ENCODE peak calls at places on chromosomes 13 and 19, in seven cellular contexts. D is neural progenitor cell, V is right lobe of liver, W is cardiac muscle cell, X is mammary epithelial cell, A is tibial nerve, U is RWPE2. N is an unnamed sample. For H3K4me1, the result is how much of the 10 kb centered on the place peaks cover.

GRCh38 chr19:48629599-48630288 is 7.4 kb downstream of the DBP start:
- DNase-seq in U (no peak), X (no peak), V (peak), A (no peak), D (peak), W (peak), N (no peak)

GRCh38 chr19:31253816-31254551 is 95.3 kb downstream of the TSHZ3 start:
- DNase-seq in X (peak), U (peak), A (no peak), D (no peak), V (no peak), W (no peak), N (no peak)

GRCh38 chr19:14410054-14410774 is 8.9 kb downstream of the DDX39A start:
- DNase-seq in X (no peak), D (no peak), V (no peak), U (no peak), A (no peak), W (no peak), N (no peak)

GRCh38 chr19:4582980-4583842 is 23.7 kb upstream of the SEMA6B start:
- DNase-seq in W (no peak), X (peak), D (no peak), A (no peak), U (no peak), V (no peak), N (no peak)

GRCh38 chr13:87677334-87678234 is 6.4 kb downstream of the SLITRK5 start:
- DNase-seq in D (peak), X (no peak), W (peak), A (no peak), U (no peak), V (peak), N (peak)

GRCh38 chr19:6161271-6161850 is 25.9 kb downstream of the ACSBG2 start:
- DNase-seq in X (peak), W (no peak), V (no peak), U (peak), A (no peak), D (peak), N (no peak)

GRCh38 chr19:35908977-35909683 is 1.0 kb upstream of the TYROBP start:
- DNase-seq in W (no peak), V (peak), X (no peak), D (no peak), A (peak), U (no peak), N (peak)

GRCh38 chr19:33797821-33798633 is 1.4 kb downstream of the KCTD15 start:
- DNase-seq in W (peak), X (peak), D (peak), A (no peak), U (no peak), V (peak), N (peak)

GRCh38 chr19:29255006-29255405 is 42.1 kb upstream of the UQCRFS1 start:
- DNase-seq in V (no peak), D (no peak), X (no peak), W (no peak), A (no peak), U (no peak), N (no peak)

GRCh38 chr13:26038931-26039475 is 12.8 kb downstream of the SHISA2 start:
- DNase-seq in D (no peak), X (no peak), V (no peak), W (no peak), A (no peak), U (no peak), N (no peak)

GRCh38 chr19:7655581-7655980 is 13.3 kb upstream of the RETN start:
- DNase-seq in U (no peak), W (no peak), X (no peak), A (no peak), D (no peak), V (no peak), N (no peak)

GRCh38 chr13:25037057-25037813 is 58.7 kb upstream of the PABPC3 start:
- DNase-seq in W (peak), X (peak), D (peak), A (no peak), V (peak), U (no peak), N (peak)

GRCh38 chr13:45119469-45119989 is 781 bp upstream of the GTF2F2 start:
- DNase-seq in V (no peak), D (peak), A (no peak), U (no peak), W (no peak), X (peak), N (no peak)

GRCh38 chr13:113840541-113841354 is 23.1 kb downstream of the GAS6 start:
- DNase-seq in D (no peak), U (no peak), X (no peak), V (no peak), A (no peak), W (no peak), N (no peak)

GRCh38 chr13:113841355-113841653 is 22.6 kb downstream of the GAS6 start:
- DNase-seq in W (no peak), X (no peak), U (no peak), A (no peak), D (no peak), V (no peak), N (no peak)

GRCh38 chr13:113843063-113843654 is 20.7 kb downstream of the GAS6 start:
- DNase-seq in V (no peak), A (no peak), D (no peak), X (no peak), W (no peak), U (peak), N (no peak)

GRCh38 chr13:113843864-113844556 is 19.9 kb downstream of the GAS6 start:
- DNase-seq in D (no peak), U (peak), W (no peak), A (no peak), X (no peak), V (no peak), N (peak)

DNA sequence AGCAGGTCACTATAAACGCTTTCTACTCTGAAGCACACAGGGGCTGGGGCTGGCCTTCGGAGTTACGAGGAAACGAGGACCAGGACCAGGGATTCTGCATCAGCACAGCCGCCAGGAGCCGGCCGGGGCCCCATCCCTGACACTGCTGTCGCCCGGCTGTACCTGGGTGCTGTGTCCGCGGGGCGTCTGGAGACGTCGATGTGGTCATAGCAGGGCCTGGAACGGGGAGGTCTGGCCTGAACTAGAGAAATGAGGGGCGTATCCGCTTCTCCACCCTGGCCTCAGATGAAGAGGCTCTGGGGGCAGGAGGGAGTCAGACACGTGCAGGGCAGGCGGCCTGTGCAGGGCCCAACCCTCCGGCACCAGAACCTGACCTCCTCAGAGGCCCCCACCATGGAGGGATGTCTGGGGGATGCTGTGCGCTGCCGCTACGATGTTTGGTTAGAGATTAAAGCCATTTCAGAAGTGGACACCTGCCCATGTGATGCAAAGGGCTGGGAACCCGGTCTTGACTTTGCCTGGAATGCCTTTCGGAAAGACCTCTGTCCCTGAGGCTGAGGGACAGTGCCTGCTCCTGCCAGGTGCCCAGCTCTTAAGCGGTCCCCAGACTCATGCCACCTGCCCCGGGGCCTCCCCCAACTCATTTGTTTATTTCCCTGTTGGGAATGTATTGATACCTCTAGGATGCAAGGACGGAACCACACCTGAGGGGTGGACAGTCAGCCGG is 21.4 kb downstream of the GAS6 start:
- DNase-seq in X (no peak), V (no peak), A (no peak), D (no peak), W (peak), U (peak), N (no peak)
- H3K4me1 ChIP-seq in X (under half), V (under half), A (under half), D (under half), W (under half), U (under half), N (under half)

GRCh38 chr13:33682020-33682564 is 135.9 kb upstream of the RFC3 start:
- DNase-seq in W (no peak), V (no peak), A (no peak), U (no peak), D (no peak), X (no peak), N (no peak)

GRCh38 chr13:33678084-33678483 is 139.9 kb upstream of the RFC3 start:
- DNase-seq in D (no peak), U (no peak), W (no peak), V (no peak), A (no peak), X (no peak), N (no peak)

GRCh38 chr13:33678906-33679657 is 138.9 kb upstream of the RFC3 start:
- DNase-seq in W (no peak), X (peak), U (no peak), D (no peak), A (peak), V (peak), N (peak)

GRCh38 chr13:33677215-33677614 is 140.7 kb upstream of the RFC3 start:
- DNase-seq in X (no peak), A (no peak), D (no peak), W (no peak), V (no peak), U (no peak), N (no peak)

DNA sequence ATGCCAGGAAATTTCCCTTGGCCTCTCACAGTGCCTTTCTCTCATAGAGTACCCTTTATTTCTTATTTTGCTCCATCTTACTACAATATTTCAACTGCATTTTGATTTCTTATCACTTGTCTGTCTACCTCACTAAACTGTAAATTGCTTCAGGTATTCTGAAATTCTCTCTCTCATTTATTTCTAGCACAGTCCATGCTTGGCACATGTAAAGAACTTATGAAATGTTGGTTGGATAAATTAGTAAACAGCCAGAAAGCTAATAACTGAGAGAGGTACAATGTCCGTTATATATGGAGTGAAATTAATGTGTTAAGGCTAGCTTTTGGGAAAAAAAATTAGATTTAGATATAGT is 138.3 kb upstream of the RFC3 start:
- DNase-seq in X (no peak), A (no peak), W (no peak), U (no peak), D (no peak), V (no peak), N (no peak)
- H3K27ac ChIP-seq in X (peak), A (peak), W (no peak), U (no peak), D (no peak), V (peak), N (peak)

DNA sequence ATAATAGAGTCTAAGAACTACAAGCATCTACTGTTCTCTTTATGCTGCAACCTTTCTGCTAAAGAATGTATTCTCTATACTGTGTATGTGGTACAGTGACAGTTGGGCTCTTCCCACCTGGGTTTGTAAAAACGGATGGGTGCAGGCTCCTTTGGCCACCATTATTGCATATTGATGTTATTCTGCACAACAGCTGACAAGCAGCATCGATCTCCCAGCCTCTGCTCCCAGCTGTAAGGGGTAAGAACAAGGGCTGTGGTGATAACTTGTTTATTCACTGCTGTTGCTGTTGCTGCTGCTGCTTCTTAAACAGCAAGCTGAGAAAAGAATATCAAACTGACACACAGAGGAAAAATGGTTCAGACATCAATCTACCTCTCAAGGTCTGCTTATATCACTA is 56.2 kb downstream of the KCNRG start:
- DNase-seq in V (no peak), D (no peak), X (no peak), U (no peak), W (no peak), A (no peak), N (peak)
- H3K4me1 ChIP-seq in V (under half), D (under half), X (under half), U (half or more), W (under half), A (under half), N (under half)

GRCh38 chr19:8702350-8702749 is 3.8 kb upstream of the ACTL9 start:
- DNase-seq in U (no peak), A (no peak), X (no peak), V (no peak), D (no peak), W (no peak), N (no peak)
- H3K27ac ChIP-seq in U (no peak), A (no peak), X (no peak), V (no peak), D (no peak), W (no peak), N (no peak)

DNA sequence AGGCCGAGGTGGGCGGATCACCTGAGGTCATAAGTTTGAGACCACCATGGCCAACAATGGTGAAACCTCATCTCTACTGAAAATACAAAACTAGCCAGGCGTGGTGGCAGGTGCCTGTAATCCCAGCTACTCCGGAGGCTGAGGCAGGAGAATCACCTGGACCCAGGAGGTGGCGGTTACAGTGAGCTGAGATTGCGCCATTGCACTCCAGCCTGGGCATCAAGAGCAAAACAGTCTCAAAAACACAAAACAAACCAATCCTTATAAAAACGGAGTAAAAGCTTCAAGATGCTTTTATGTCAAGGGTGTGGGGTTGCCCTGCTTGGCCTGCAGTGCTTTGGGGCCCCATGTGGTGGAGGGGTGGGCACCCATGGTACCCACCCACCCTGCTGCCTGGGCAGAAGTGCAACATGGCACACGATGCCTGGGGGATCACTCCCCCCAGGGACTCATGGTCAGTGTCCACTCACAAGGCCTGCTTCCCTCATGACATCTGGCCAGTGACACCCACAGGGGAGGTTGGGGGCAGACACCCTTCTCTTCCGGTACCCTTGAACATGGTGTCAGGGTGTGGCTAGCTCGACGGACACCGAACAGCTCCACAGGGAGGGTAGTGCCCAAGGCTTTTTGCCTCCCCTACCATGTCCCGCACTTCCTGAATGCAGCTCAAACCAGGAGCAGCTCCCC is 7.4 kb downstream of the ACP4 start:
- DNase-seq in U (no peak), A (no peak), X (no peak), W (no peak), V (no peak), D (no peak), N (no peak)
- H3K4me1 ChIP-seq in U (under half), A (under half), X (under half), W (under half), V (under half), D (under half), N (under half)

GRCh38 chr19:39603825-39604224 is 1.5 kb downstream of the LGALS13 start:
- DNase-seq in V (no peak), X (no peak), U (no peak), A (no peak), W (no peak), D (no peak), N (no peak)

GRCh38 chr19:39602224-39602623 is at the start of gene LGALS13:
- DNase-seq in W (no peak), V (no peak), X (no peak), U (no peak), A (no peak), D (no peak), N (no peak)

GRCh38 chr19:39607561-39607960 is 5.2 kb downstream of the LGALS13 start:
- DNase-seq in U (no peak), X (no peak), V (no peak), W (no peak), A (no peak), D (no peak), N (no peak)

DNA sequence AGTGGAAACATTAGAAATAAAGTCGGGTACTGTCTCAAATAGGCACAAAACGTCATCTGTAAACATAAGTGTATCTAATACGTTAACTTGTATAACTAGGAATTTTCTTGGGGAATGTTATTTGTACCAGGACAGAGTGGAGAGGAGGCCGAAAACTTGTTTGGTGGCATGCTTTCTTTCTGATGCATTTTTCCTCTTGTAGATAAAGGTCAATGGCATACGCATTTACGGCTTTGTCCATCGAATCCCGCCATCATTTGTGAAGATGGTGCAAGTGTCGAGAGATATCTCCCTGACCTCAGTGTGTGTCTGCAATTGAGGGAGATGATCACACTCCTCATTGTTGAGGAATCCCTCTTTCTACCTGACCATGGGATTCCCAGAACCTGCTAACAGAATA is 4.7 kb downstream of the LGALS13 start:
- DNase-seq in V (no peak), W (no peak), U (no peak), X (no peak), A (no peak), D (no peak), N (no peak)
- H3K27ac ChIP-seq in V (no peak), W (no peak), U (no peak), X (no peak), A (no peak), D (no peak), N (no peak)

GRCh38 chr13:97537110-97537509 is 103.1 kb downstream of the RAP2A start:
- DNase-seq in W (no peak), X (no peak), V (no peak), U (no peak), D (no peak), A (no peak), N (no peak)
- H3K4me1 ChIP-seq in W (under half), X (under half), V (under half), U (under half), D (under half), A (under half), N (under half)

GRCh38 chr19:15669440-15669839 is 3.4 kb upstream of the CYP4F12 start:
- DNase-seq in X (no peak), W (no peak), A (no peak), U (no peak), D (no peak), V (no peak), N (no peak)

GRCh38 chr19:15673176-15673654 is 328 bp downstream of the CYP4F12 start:
- DNase-seq in W (no peak), D (no peak), V (peak), X (peak), A (no peak), U (no peak), N (no peak)

GRCh38 chr19:15671237-15671636 is 1.6 kb upstream of the CYP4F12 start:
- DNase-seq in X (no peak), U (no peak), W (no peak), A (no peak), D (no peak), V (no peak), N (no peak)

GRCh38 chr19:15672580-15673175 is at the start of gene CYP4F12:
- DNase-seq in D (no peak), X (peak), V (peak), A (peak), U (no peak), W (no peak), N (peak)

DNA sequence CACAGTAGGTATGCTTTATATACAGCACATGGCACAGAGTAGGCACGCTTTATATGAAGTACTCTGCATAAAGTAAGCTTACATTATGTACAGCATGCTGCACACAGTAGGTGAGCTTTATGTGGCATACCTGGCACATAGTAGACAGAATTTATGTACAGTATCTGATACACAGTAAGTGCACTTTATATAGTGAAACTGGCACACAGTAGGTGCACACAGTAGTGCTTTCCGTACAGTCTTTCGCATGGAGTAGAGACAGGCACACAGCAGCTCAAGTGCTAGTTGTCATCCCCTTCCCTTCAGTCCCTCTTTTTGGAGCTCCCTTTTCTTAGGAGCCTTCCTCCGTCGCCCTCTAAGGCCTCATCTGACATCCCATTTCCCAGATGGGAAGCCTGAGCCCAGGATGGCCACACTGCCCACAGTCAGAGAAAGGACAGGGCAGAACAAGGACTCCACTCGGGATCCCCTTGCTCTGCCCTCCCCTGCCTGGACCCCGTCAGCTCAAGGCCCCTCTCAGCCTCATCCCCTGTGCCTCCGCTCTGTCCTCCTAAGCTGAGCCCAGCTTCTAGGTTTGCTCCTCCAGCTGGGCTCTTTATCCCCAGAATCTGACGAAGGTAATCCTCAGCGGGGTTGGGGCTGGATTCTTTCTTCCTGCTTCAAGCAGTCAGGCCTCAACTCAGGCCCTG is 852 bp upstream of the CYP4F12 start:
- DNase-seq in D (no peak), V (no peak), U (no peak), W (no peak), A (no peak), X (no peak), N (no peak)
- H3K27ac ChIP-seq in D (no peak), V (no peak), U (no peak), W (no peak), A (peak), X (no peak), N (no peak)